ENCODE peak calls at places on chromosomes 4 and X, in ten cellular contexts. E is fibroblast of villous mesenchyme, G is right atrium auricular region, N is A549, L is endothelial cell of umbilical vein, Z is GM23338, H is Peyer's patch, X is cardiac fibroblast, B is neuronal stem cell, W is mammary epithelial cell. J is an unnamed sample.
A peak's percentile ranks its signal among the peaks of the same experiment; 100 is the strongest.

GRCh38 chrX:7614616-7615015 is 228.4 kb upstream of the VCX start:
- DNase-seq in E (no peak), G (no peak), W (no peak), L (no peak), H (no peak), B (no peak), Z (no peak), N (no peak), X (no peak), J (no peak)

GRCh38 chr4:153731239-153731638 is 28.6 kb downstream of the RNF175 start:
- DNase-seq in H (no peak), B (no peak), W (peak; percentile 92), G (no peak), N (no peak), L (no peak), X (peak; percentile 86), Z (no peak), E (peak; percentile 52), J (no peak)

GRCh38 chr4:170089274-170089742 is 448 bp downstream of the AADAT start:
- DNase-seq in G (no peak), L (peak; percentile 44), E (peak; percentile 40), W (peak; percentile 50), Z (peak; percentile 55), X (peak; percentile 52), N (peak; percentile 19), B (peak; percentile 29), H (no peak), J (peak; percentile 63)

GRCh38 chr4:48913346-48913745 is 6.8 kb upstream of the OCIAD2 start:
- DNase-seq in B (no peak), H (no peak), Z (no peak), L (peak; percentile 92), W (peak; percentile 90), X (peak; percentile 91), N (peak; percentile 19), E (peak; percentile 21), G (no peak), J (no peak)

GRCh38 chr4:113365377-113365776 is 315.9 kb downstream of the ANK2 start:
- DNase-seq in B (no peak), L (no peak), N (no peak), W (no peak), H (no peak), Z (no peak), X (no peak), G (no peak), E (no peak), J (no peak)

GRCh38 chr4:184763150-184763780 is 29.4 kb upstream of the CENPU start:
- DNase-seq in H (no peak), N (no peak), W (no peak), B (no peak), X (no peak), L (no peak), E (peak; percentile 71), Z (no peak), G (no peak), J (no peak)

GRCh38 chr4:27276322-27277073 is 415.9 kb downstream of the STIM2 start:
- DNase-seq in W (no peak), G (no peak), H (no peak), B (no peak), Z (no peak), X (no peak), L (no peak), E (no peak), N (no peak), J (no peak)

GRCh38 chrX:38560776-38561125 is 591 bp upstream of the TSPAN7 start:
- DNase-seq in B (no peak), N (no peak), H (no peak), X (no peak), Z (no peak), L (peak; percentile 4), G (no peak), W (no peak), E (no peak), J (no peak)

GRCh38 chr4:98260047-98260578 is 1.1 kb upstream of the RAP1GDS1 start:
- DNase-seq in Z (peak; percentile 67), E (peak; percentile 35), H (peak; percentile 82), L (peak; percentile 58), N (no peak), W (no peak), B (no peak), G (no peak), X (no peak), J (no peak)

GRCh38 chrX:110000854-110001701 is 1.8 kb upstream of the TMEM164 start:
- DNase-seq in Z (no peak), B (no peak), G (no peak), X (no peak), W (no peak), H (no peak), L (no peak), E (no peak), N (no peak), J (no peak)

GRCh38 chr4:85426366-85426765 is 48.6 kb upstream of the ARHGAP24 start:
- DNase-seq in Z (peak; percentile 42), E (no peak), N (no peak), L (no peak), G (no peak), W (no peak), X (no peak), B (no peak), H (no peak), J (no peak)

GRCh38 chr4:184538023-184538599 is 63.8 kb upstream of the IRF2 start:
- DNase-seq in N (peak; percentile 90), E (peak; percentile 92), Z (peak; percentile 41), X (peak; percentile 96), L (peak; percentile 92), W (peak; percentile 82), B (peak; percentile 70), H (peak; percentile 74), G (peak; percentile 95), J (peak; percentile 41)

GRCh38 chrX:141733371-141733770 is 34.8 kb upstream of the SPANXD start:
- DNase-seq in B (no peak), X (peak; percentile 78), N (no peak), E (no peak), L (peak; percentile 41), G (no peak), Z (no peak), W (no peak), H (no peak), J (no peak)

GRCh38 chr4:69957209-69957608 is 8.3 kb downstream of the CSN2 start:
- DNase-seq in L (no peak), E (no peak), B (no peak), Z (peak; percentile 2), G (no peak), H (no peak), N (no peak), X (no peak), W (no peak), J (no peak)
- H3K4me3 ChIP-seq in L (no peak overlapping the region), E (no peak overlapping the region), B (no peak overlapping the region), Z (no peak overlapping the region), G (no peak overlapping the region), H (no peak overlapping the region), N (no peak overlapping the region), X (no peak overlapping the region), W (no peak overlapping the region), J (no peak overlapping the region)

DNA sequence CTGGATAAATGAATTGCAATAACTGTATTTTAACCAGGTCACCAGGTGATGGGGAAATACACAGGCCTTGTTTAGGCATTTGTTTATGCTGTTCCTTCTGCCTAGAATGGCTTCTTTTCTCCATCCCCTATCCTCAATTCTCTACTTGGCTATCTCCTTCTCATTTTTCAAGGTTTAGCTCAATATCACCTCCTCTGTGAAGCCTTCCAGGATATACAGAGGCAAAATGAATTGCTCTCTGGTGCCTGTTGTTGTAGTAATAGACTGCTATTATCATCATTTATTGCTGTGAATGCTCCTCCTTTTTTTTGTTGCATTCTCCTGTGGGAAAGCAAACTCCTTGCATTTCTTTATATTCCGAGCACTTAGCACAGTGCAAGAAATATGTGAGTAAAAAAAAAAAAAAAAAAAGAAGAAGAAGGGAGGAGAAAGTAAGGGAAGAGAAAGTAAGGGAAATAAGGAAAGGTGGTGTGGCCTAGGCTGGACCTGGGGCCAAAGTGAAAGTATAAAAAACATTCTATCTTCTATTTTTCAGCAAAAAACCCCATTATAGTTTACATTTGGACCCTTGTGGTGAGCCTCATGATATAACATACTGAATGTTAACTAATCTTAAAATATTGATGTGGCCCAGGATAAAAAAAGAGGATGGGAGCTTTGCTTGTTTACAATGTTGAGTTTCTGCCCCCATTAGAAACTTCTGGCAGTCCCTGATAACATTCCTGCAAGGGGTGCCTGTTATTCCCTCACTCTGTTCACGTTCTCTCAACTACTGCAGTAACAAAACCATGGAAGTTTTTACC is 6.3 kb upstream of the STK26 start:
- DNase-seq in W (no peak), X (no peak), L (no peak), G (no peak), N (no peak), H (no peak), Z (no peak), B (no peak), E (no peak), J (no peak)
- H3K4me3 ChIP-seq in W (no peak overlapping the region), X (no peak overlapping the region), L (no peak overlapping the region), G (no peak overlapping the region), N (no peak overlapping the region), H (no peak overlapping the region), Z (no peak overlapping the region), B (no peak overlapping the region), E (no peak overlapping the region), J (no peak overlapping the region)

GRCh38 chr4:87073187-87073569 is 138.4 kb downstream of the AFF1 start:
- DNase-seq in H (no peak), G (no peak), L (no peak), W (no peak), B (no peak), N (no peak), X (peak; percentile 30), Z (no peak), E (no peak), J (no peak)
- H3K4me3 ChIP-seq in H (no peak overlapping the region), G (no peak overlapping the region), L (no peak overlapping the region), W (no peak overlapping the region), B (no peak overlapping the region), N (no peak overlapping the region), X (no peak overlapping the region), Z (no peak overlapping the region), E (no peak overlapping the region), J (no peak overlapping the region)

DNA sequence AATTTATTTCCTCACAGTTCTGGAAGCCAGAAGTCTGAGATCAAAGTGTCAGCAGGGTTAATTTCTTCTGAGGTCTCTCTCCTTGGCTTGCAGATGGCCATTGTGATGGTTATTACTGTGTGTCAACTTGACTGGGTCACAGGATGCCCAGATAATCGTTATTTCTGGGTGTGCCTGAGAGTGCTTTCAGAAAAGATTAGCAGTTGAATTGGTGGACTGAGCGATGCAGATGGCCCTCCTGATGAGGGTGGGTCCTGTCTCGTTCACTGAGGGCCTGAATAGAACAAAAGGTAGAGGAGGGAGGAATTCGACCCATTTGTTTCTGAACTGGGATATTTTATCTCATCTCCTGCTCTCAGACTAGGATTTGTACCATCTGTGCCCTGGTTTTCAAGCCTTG is 15.7 kb downstream of the SMIM43 start:
- DNase-seq in Z (peak; percentile 89), E (no peak), W (no peak), B (no peak), G (no peak), N (no peak), X (no peak), H (no peak), L (no peak), J (no peak)
- H3K4me3 ChIP-seq in Z (no peak overlapping the region), E (no peak overlapping the region), W (no peak overlapping the region), B (no peak overlapping the region), G (no peak overlapping the region), N (no peak overlapping the region), X (no peak overlapping the region), H (no peak overlapping the region), L (no peak overlapping the region), J (no peak overlapping the region)

GRCh38 chr4:165332502-165332901 is 5.0 kb downstream of the MSMO1 start:
- DNase-seq in L (no peak), N (no peak), H (no peak), Z (no peak), E (no peak), B (no peak), W (no peak), X (no peak), G (no peak), J (no peak)
- H3K4me3 ChIP-seq in L (peak overlapping the region; percentile 15), N (no peak overlapping the region), H (no peak overlapping the region), Z (peak overlapping the region; percentile 99), E (peak overlapping the region; percentile 24), B (peak overlapping the region; percentile 77), W (peak overlapping the region; percentile 84), X (no peak overlapping the region), G (no peak overlapping the region), J (no peak overlapping the region)

GRCh38 chr4:173527103-173527876 is 2.7 kb downstream of the HAND2 start:
- DNase-seq in G (no peak), X (peak; percentile 61), B (no peak), L (no peak), H (no peak), E (peak; percentile 61), Z (peak; percentile 82), W (no peak), N (no peak), J (no peak)
- H3K4me3 ChIP-seq in G (peak overlapping the region; percentile 56), X (peak overlapping the region; percentile 81), B (no peak overlapping the region), L (no peak overlapping the region), H (no peak overlapping the region), E (peak overlapping the region; percentile 97), Z (peak overlapping the region; percentile 53), W (no peak overlapping the region), N (no peak overlapping the region), J (no peak overlapping the region)